ENCODE peak calls at places on chromosome 19, in six cellular contexts. T is GM23338, Z is heart left ventricle, G is adrenal gland, L is OCI-LY7, W is body of pancreas. K is an unnamed sample.

GRCh38 chr19:10617409-10618121 is 7.8 kb upstream of the SLC44A2 start:
- DNase-seq in T (no peak), Z (no peak), G (no peak), L (no peak), W (no peak), K (peak)

GRCh38 chr19:4077800-4078683 is 11.3 kb upstream of the ZBTB7A start:
- DNase-seq in T (peak), Z (peak), G (peak), L (peak), W (peak), K (no peak)

GRCh38 chr19:47805313-47805712 is 962 bp upstream of the TPRX1 start:
- DNase-seq in T (no peak), Z (no peak), G (no peak), L (no peak), W (no peak), K (no peak)

GRCh38 chr19:2804156-2805004 is 15.3 kb upstream of the ZNF554 start:
- DNase-seq in T (no peak), Z (no peak), G (no peak), L (no peak), W (no peak), K (no peak)

GRCh38 chr19:35882074-35882832 is 13.9 kb downstream of the APLP1 start:
- DNase-seq in T (peak), Z (no peak), G (peak), L (peak), W (peak), K (peak)

GRCh38 chr19:33194527-33194883 is 375 bp downstream of the LRP3 start:
- DNase-seq in T (peak), Z (no peak), G (no peak), L (no peak), W (no peak), K (no peak)

GRCh38 chr19:17471410-17472125 is 1.2 kb downstream of the SLC27A1 start:
- DNase-seq in T (peak), Z (no peak), G (no peak), L (no peak), W (no peak), K (peak)

GRCh38 chr19:40147338-40147692 is 43.9 kb upstream of the MAP3K10 start:
- DNase-seq in T (no peak), Z (no peak), G (no peak), L (no peak), W (no peak), K (no peak)

GRCh38 chr19:50705422-50706019 is 14.1 kb downstream of the SHANK1 start:
- DNase-seq in T (peak), Z (no peak), G (peak), L (peak), W (no peak), K (no peak)

GRCh38 chr19:49887653-49888477 is 8.8 kb downstream of the IL4I1 start:
- DNase-seq in T (no peak), Z (no peak), G (peak), L (no peak), W (no peak), K (no peak)

GRCh38 chr19:18044825-18045304 is 36.9 kb downstream of the ARRDC2 start:
- DNase-seq in T (peak), Z (peak), G (peak), L (peak), W (peak), K (peak)

GRCh38 chr19:10566658-10567410 is 1.0 kb upstream of the KRI1 start:
- DNase-seq in T (no peak), Z (no peak), G (peak), L (peak), W (peak), K (no peak)

GRCh38 chr19:32404939-32405430 is 585 bp upstream of the DPY19L3 start:
- DNase-seq in T (no peak), Z (peak), G (peak), L (peak), W (peak), K (peak)

GRCh38 chr19:33676999-33677665 is 55.4 kb downstream of the CHST8 start:
- DNase-seq in T (no peak), Z (no peak), G (no peak), L (no peak), W (no peak), K (no peak)

GRCh38 chr19:29667941-29668340 is 2.7 kb downstream of the PLEKHF1 start:
- DNase-seq in T (no peak), Z (no peak), G (no peak), L (peak), W (no peak), K (no peak)

GRCh38 chr19:50893047-50893737 is 18.0 kb downstream of the KLK4 start:
- DNase-seq in T (peak), Z (no peak), G (no peak), L (peak), W (no peak), K (no peak)

GRCh38 chr19:48806818-48807589 is 3.8 kb downstream of the BCAT2 start:
- DNase-seq in T (peak), Z (no peak), G (no peak), L (peak), W (peak), K (no peak)

GRCh38 chr19:11626252-11626651 is 29.0 kb downstream of the ZNF627 start:
- DNase-seq in T (no peak), Z (no peak), G (no peak), L (no peak), W (no peak), K (no peak)

GRCh38 chr19:1167687-1168561 is 6.1 kb downstream of the SBNO2 start:
- DNase-seq in T (no peak), Z (peak), G (peak), L (no peak), W (no peak), K (no peak)

GRCh38 chr19:43735013-43735412 is 19.1 kb downstream of the IRGC start:
- DNase-seq in T (no peak), Z (no peak), G (no peak), L (no peak), W (no peak), K (no peak)

GRCh38 chr19:42078058-42078457 is 2.1 kb downstream of the ZNF574 start:
- DNase-seq in T (no peak), Z (no peak), G (no peak), L (no peak), W (no peak), K (no peak)

GRCh38 chr19:35437152-35437951 is 10.7 kb upstream of the FFAR2 start:
- DNase-seq in T (no peak), Z (no peak), G (no peak), L (no peak), W (no peak), K (no peak)

GRCh38 chr19:29712744-29713516 is 2.1 kb downstream of the C19orf12 start:
- DNase-seq in T (no peak), Z (no peak), G (no peak), L (no peak), W (no peak), K (no peak)

GRCh38 chr19:2180114-2180513 is 16.4 kb downstream of the DOT1L start:
- DNase-seq in T (no peak), Z (no peak), G (no peak), L (no peak), W (no peak), K (no peak)

GRCh38 chr19:12689012-12689411 is 1.2 kb downstream of the GNG14 start:
- DNase-seq in T (no peak), Z (no peak), G (no peak), L (no peak), W (no peak), K (no peak)

GRCh38 chr19:2529473-2529918 is 53.6 kb downstream of the GADD45B start:
- DNase-seq in T (no peak), Z (no peak), G (no peak), L (no peak), W (no peak), K (no peak)

GRCh38 chr19:30920238-30920637 is 429.0 kb downstream of the TSHZ3 start:
- DNase-seq in T (no peak), Z (no peak), G (no peak), L (no peak), W (no peak), K (no peak)

GRCh38 chr19:10842788-10843187 is 5.4 kb upstream of the C19orf38 start:
- DNase-seq in T (no peak), Z (no peak), G (no peak), L (no peak), W (no peak), K (no peak)

GRCh38 chr19:57099199-57099661 is 20.6 kb upstream of the USP29 start:
- DNase-seq in T (peak), Z (peak), G (peak), L (peak), W (peak), K (peak)

GRCh38 chr19:661427-662196 is 1.4 kb downstream of the RNF126 start:
- DNase-seq in T (no peak), Z (peak), G (no peak), L (peak), W (no peak), K (no peak)

GRCh38 chr19:34767967-34768366 is 5.0 kb downstream of the ZNF599 start:
- DNase-seq in T (no peak), Z (no peak), G (no peak), L (no peak), W (no peak), K (no peak)

GRCh38 chr19:3835055-3835435 is 33.8 kb downstream of the ZFR2 start:
- DNase-seq in T (no peak), Z (no peak), G (no peak), L (no peak), W (no peak), K (no peak)

GRCh38 chr19:3893509-3894179 is 13.2 kb downstream of the ATCAY start:
- DNase-seq in T (no peak), Z (no peak), G (no peak), L (no peak), W (no peak), K (no peak)

GRCh38 chr19:31519216-31519615 is 170.0 kb upstream of the TSHZ3 start:
- DNase-seq in T (no peak), Z (no peak), G (no peak), L (no peak), W (no peak), K (no peak)

GRCh38 chr19:43499042-43499441 is 5.5 kb downstream of the PHLDB3 start:
- DNase-seq in T (no peak), Z (no peak), G (no peak), L (no peak), W (no peak), K (no peak)

GRCh38 chr19:30684613-30685012 is 312.4 kb downstream of the ZNF536 start:
- DNase-seq in T (peak), Z (no peak), G (no peak), L (no peak), W (no peak), K (no peak)

GRCh38 chr19:24086974-24087595 is at the start of gene ZNF254:
- DNase-seq in T (peak), Z (peak), G (peak), L (peak), W (peak), K (peak)

GRCh38 chr19:3045885-3046603 is 16.3 kb downstream of the TLE5 start:
- DNase-seq in T (peak), Z (no peak), G (no peak), L (no peak), W (no peak), K (no peak)

GRCh38 chr19:45638930-45639729 is at the start of gene EML2:
- DNase-seq in T (peak), Z (peak), G (peak), L (peak), W (peak), K (peak)
- H3K27ac ChIP-seq in T (peak), Z (peak), G (peak), L (no peak), W (peak), K (peak)

GRCh38 chr19:14114854-14115253 is 2.7 kb downstream of the PRKACA start:
- DNase-seq in T (peak), Z (peak), G (peak), L (peak), W (peak), K (no peak)

GRCh38 chr19:14112809-14113385 is 4.7 kb downstream of the PRKACA start:
- DNase-seq in T (peak), Z (peak), G (peak), L (no peak), W (no peak), K (no peak)

GRCh38 chr19:14112051-14112808 is 5.3 kb downstream of the PRKACA start:
- DNase-seq in T (peak), Z (no peak), G (no peak), L (no peak), W (no peak), K (no peak)

GRCh38 chr19:14114439-14114838 is 3.1 kb downstream of the PRKACA start:
- DNase-seq in T (no peak), Z (no peak), G (no peak), L (no peak), W (no peak), K (no peak)

GRCh38 chr19:14113762-14114414 is 3.7 kb downstream of the PRKACA start:
- DNase-seq in T (peak), Z (no peak), G (no peak), L (peak), W (no peak), K (no peak)
- H3K27ac ChIP-seq in T (no peak), Z (peak), G (peak), L (no peak), W (peak), K (peak)

GRCh38 chr19:14030997-14031718 is 404 bp upstream of the IL27RA start:
- DNase-seq in T (peak), Z (no peak), G (no peak), L (no peak), W (no peak), K (no peak)
- H3K27ac ChIP-seq in T (no peak), Z (peak), G (no peak), L (peak), W (peak), K (peak)

DNA sequence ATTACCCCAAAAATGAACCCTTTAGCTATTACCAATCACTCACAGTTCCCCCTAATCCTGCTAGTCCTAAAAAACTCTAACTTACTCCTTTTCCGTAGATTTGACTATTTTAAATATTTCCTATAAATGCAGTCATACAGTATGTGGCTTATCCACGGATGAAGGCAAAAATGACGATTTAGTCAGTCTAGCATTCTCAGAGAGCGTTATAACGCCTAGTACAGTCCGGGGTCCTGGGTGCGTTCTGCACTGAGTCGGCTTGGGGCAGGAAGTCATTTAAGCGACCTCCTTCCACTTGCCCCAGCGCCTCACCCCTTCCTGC is 520 bp upstream of the ZNF383 start:
- DNase-seq in T (no peak), Z (no peak), G (no peak), L (no peak), W (no peak), K (no peak)
- H3K27ac ChIP-seq in T (no peak), Z (peak), G (peak), L (peak), W (peak), K (peak)

GRCh38 chr19:16470541-16470910 is 1.2 kb downstream of the EPS15L1 start:
- DNase-seq in T (no peak), Z (no peak), G (no peak), L (no peak), W (no peak), K (no peak)
- H3K27ac ChIP-seq in T (no peak), Z (peak), G (no peak), L (no peak), W (peak), K (no peak)

GRCh38 chr19:5216141-5216847 is 124.3 kb downstream of the PTPRS start:
- DNase-seq in T (no peak), Z (no peak), G (no peak), L (peak), W (no peak), K (no peak)
- H3K27ac ChIP-seq in T (no peak), Z (no peak), G (no peak), L (no peak), W (no peak), K (no peak)

GRCh38 chr19:52095172-52096014 is at the start of gene ZNF841:
- DNase-seq in T (peak), Z (peak), G (peak), L (no peak), W (peak), K (peak)

GRCh38 chr19:52099497-52100138 is 4.1 kb upstream of the ZNF841 start:
- DNase-seq in T (no peak), Z (no peak), G (no peak), L (no peak), W (no peak), K (no peak)

DNA sequence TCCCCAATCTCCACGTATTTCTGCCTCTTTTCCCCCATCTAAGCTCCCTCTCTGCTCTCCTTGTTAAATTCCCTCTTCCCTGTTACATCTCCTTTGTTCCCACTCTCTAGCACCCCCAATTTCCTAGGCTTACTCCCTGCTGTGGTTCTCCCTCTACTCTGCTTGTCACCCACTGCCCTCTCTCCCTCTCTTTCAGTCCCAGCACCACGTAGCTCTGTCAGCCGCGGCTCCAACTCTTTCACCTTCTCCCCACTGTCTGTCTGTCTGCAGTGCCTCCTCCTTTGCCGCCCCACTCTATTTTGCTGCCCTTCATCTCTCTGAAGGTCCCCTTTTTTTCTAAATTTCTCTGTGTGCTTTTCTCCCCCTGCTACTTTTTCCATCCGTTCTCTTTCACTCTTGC is 1.0 kb downstream of the ZNF841 start:
- DNase-seq in T (no peak), Z (no peak), G (no peak), L (no peak), W (no peak), K (no peak)
- H3K27ac ChIP-seq in T (no peak), Z (no peak), G (peak), L (no peak), W (no peak), K (peak)

GRCh38 chr19:6494438-6495036 is 7.6 kb downstream of the TUBB4A start:
- DNase-seq in T (no peak), Z (no peak), G (no peak), L (no peak), W (no peak), K (no peak)

GRCh38 chr19:6484831-6485230 is 3.2 kb upstream of the DENND1C start:
- DNase-seq in T (no peak), Z (no peak), G (no peak), L (no peak), W (no peak), K (no peak)

GRCh38 chr19:6490134-6490533 is 8.5 kb upstream of the DENND1C start:
- DNase-seq in T (no peak), Z (no peak), G (no peak), L (no peak), W (no peak), K (no peak)

GRCh38 chr19:6491802-6492592 is 10.1 kb downstream of the TUBB4A start:
- DNase-seq in T (no peak), Z (no peak), G (no peak), L (no peak), W (no peak), K (no peak)

GRCh38 chr19:6489278-6490061 is 7.9 kb upstream of the DENND1C start:
- DNase-seq in T (no peak), Z (no peak), G (no peak), L (peak), W (no peak), K (no peak)
- H3K27ac ChIP-seq in T (no peak), Z (no peak), G (no peak), L (peak), W (no peak), K (no peak)

K was measured in prostate gland.